ENCODE peak calls at places on chromosome 4, in four cellular contexts. N is IMR-90, D is H1, B is H9. G is an unnamed sample.

GRCh38 chr4:84826681-84827080 is 139.8 kb downstream of the WDFY3 start:
- DNase-seq in B (no peak), D (no peak), N (no peak), G (no peak)

GRCh38 chr4:16846520-16847117 is 51.8 kb downstream of the LDB2 start:
- DNase-seq in N (no peak), D (no peak), B (no peak), G (no peak)

GRCh38 chr4:78566834-78567501 is 15.4 kb downstream of the ANXA3 start:
- DNase-seq in D (no peak), N (no peak), B (no peak), G (no peak)

GRCh38 chr4:6052679-6053078 is 34.4 kb upstream of the C4orf50 start:
- DNase-seq in N (no peak), B (no peak), D (no peak), G (no peak)

GRCh38 chr4:170652571-170652970 is 562.8 kb upstream of the AADAT start:
- DNase-seq in D (no peak), B (no peak), N (peak; percentile 0), G (no peak)

GRCh38 chr4:105930696-105931095 is 35.4 kb downstream of the NPNT start:
- DNase-seq in D (no peak), N (no peak), B (no peak), G (no peak)

GRCh38 chr4:17866790-17867189 is 56.0 kb downstream of the NCAPG start:
- DNase-seq in N (no peak), D (no peak), B (no peak), G (no peak)

GRCh38 chr4:105196523-105197145 is 50.0 kb downstream of the TET2 start:
- DNase-seq in N (peak; percentile 44), B (no peak), D (no peak), G (no peak)

GRCh38 chr4:70895405-70895804 is 6.8 kb upstream of the MOB1B start:
- DNase-seq in B (no peak), D (no peak), N (no peak), G (no peak)
- H3K9ac ChIP-seq in B (no peak overlapping the region), D (no peak overlapping the region), N (no peak overlapping the region), G (no peak overlapping the region)

GRCh38 chr4:110480031-110480549 is 4.1 kb downstream of the ENPEP start:
- DNase-seq in N (peak; percentile 94), B (no peak), D (no peak), G (no peak)
- H2BK15ac ChIP-seq in N (no peak overlapping the region), B (no peak overlapping the region), D (no peak overlapping the region), G (no peak overlapping the region)

DNA sequence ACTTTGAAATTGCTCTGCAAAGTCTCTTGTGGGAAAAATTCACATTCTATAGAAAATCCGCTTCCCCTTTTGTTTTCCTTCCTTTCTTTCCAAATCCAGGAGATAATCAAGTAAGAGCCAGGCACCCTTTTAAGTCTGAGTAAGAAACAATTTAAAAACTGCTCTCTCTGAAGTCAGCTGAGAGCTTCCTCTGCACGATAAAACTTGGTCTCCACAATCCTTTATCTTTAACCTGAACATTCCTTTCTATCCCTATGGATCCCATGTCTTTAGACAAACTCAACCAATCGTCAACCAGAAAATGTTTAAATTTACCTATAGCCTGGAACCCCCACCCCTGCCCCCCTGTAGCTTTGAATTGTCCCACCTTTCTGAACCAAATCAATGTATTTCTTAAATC is 1723.6 kb upstream of the AGA start:
- DNase-seq in D (no peak), N (no peak), B (no peak), G (no peak)
- H4K8ac ChIP-seq in D (no peak overlapping the region), N (no peak overlapping the region), B (no peak overlapping the region), G (no peak overlapping the region)

DNA sequence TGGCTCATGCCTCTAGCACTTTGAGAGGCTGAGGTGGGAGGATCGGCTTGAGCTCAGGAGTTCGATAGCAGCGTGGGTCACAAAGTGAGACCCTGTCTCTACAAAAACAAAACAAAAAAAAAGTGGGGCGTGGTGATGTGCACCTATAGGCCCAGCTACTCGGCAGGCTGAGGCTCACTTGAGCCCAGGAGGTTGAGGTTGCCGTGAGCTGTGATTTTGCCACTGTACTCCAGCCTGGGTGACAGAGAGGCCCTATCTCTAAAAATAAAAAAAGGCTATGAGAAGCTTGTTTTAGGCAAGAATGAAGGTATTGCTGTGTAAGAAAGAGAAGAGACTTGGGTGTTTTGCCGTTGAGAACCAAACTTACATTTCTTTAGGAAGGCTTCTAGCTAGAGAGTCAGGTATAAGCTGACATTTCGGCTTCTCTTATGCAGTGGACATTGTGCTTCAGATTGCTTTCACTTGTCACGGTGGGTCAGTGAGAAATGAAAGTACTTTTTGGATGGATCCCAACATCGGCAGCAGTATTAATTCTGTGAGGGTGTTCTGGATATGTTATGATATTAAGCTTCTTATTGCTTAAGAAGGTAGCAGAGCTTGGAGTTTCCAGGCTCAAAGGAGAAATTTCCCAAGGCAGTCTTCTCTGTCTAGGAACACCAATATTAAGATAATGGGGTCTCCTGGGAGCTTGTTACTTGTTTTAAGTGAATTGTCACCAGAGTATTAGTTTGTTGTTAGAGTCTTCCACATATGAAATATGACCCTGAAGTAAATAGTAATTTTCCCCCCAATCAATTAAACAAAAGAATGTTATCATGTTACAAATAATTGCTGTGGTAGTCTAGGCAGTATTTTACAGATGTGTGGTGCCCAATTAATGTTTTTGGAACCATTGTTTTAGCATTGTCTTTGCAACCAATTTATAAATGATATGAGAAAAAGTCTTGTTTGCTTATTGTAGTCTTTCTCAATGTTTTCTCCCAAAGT is 17.6 kb downstream of the TMEM131L start:
- DNase-seq in N (peak; percentile 47), D (no peak), B (no peak), G (no peak)
- H3K9ac ChIP-seq in N (no peak overlapping the region), D (no peak overlapping the region), B (no peak overlapping the region), G (no peak overlapping the region)

GRCh38 chr4:40196724-40197281 is at the start of gene RHOH:
- DNase-seq in B (no peak), D (peak; percentile 58), N (no peak), G (no peak)
- H2BK15ac ChIP-seq in B (no peak within 1 kb of the TSS), D (no peak within 1 kb of the TSS), N (no peak within 1 kb of the TSS), G (no peak within 1 kb of the TSS)

GRCh38 chr4:80202784-80203553 is 5.7 kb downstream of the PRDM8 start:
- DNase-seq in D (peak; percentile 70), B (peak; percentile 66), N (peak; percentile 35), G (no peak)
- H4K8ac ChIP-seq in D (peak overlapping the region; percentile 85), B (no peak overlapping the region), N (peak overlapping the region; percentile 81), G (peak overlapping the region; percentile 3)

GRCh38 chr4:25827373-25827772 is 35.4 kb downstream of the SEL1L3 start:
- DNase-seq in B (no peak), D (no peak), N (no peak), G (no peak)
- H3K9ac ChIP-seq in B (no peak overlapping the region), D (no peak overlapping the region), N (no peak overlapping the region), G (no peak overlapping the region)

G was measured in neuronal stem cell.